ENCODE peak calls at places on chromosomes 6 and 20, in ten cellular contexts. C is colonic mucosa; F is IMR-90; Q is GM23338; G is tibial artery; J is hepatocyte; O is CD8-positive, alpha-beta T cell; R is Peyer's patch; S is CD8-positive, alpha-beta memory T cell; B is left lung. V is an unnamed sample. For H3K4me1, the result is how much of the 10 kb centered on the place peaks cover.

GRCh38 chr6:79127660-79128059 is 49.6 kb upstream of the PHIP start:
- DNase-seq in J (no peak), O (no peak), B (no peak), R (no peak), Q (peak), F (no peak), C (no peak), G (no peak), S (no peak), V (no peak)

GRCh38 chr6:89298680-89299450 is 16.2 kb downstream of the GABRR2 start:
- DNase-seq in Q (no peak), B (no peak), C (no peak), G (no peak), R (no peak), F (peak), O (peak), S (peak), J (peak), V (peak)

GRCh38 chr6:71410164-71410566 is 121.6 kb downstream of the OGFRL1 start:
- DNase-seq in J (no peak), Q (no peak), B (no peak), O (no peak), F (peak), C (no peak), S (no peak), R (no peak), G (no peak), V (no peak)

GRCh38 chr6:35590622-35591066 is 77.9 kb upstream of the TULP1 start:
- DNase-seq in G (peak), C (no peak), O (no peak), F (no peak), S (no peak), J (no peak), B (no peak), Q (no peak), R (peak), V (no peak)

GRCh38 chr20:22763257-22763906 is 179.0 kb upstream of the FOXA2 start:
- DNase-seq in O (no peak), S (no peak), G (peak), B (no peak), F (no peak), Q (no peak), C (peak), R (no peak), J (no peak), V (no peak)

GRCh38 chr20:21505810-21506530 is 7.9 kb downstream of the NKX2-2 start:
- DNase-seq in C (peak), F (peak), R (peak), O (peak), G (no peak), B (peak), S (peak), J (peak), Q (peak), V (peak)

GRCh38 chr6:158653577-158654354 is 3.9 kb downstream of the SYTL3 start:
- DNase-seq in G (peak), F (peak), R (peak), J (no peak), C (peak), O (peak), B (no peak), Q (no peak), S (peak), V (peak)

GRCh38 chr6:43771858-43772570 is 2.0 kb downstream of the VEGFA start:
- DNase-seq in S (no peak), C (peak), B (peak), G (peak), Q (peak), R (peak), J (peak), O (no peak), F (no peak), V (no peak)

GRCh38 chr20:63501818-63502670 is 3.2 kb upstream of the EEF1A2 start:
- DNase-seq in C (no peak), J (no peak), F (peak), O (no peak), Q (peak), B (no peak), R (no peak), G (no peak), S (no peak), V (no peak)

GRCh38 chr6:46526607-46527006 is 35.4 kb upstream of the RCAN2 start:
- DNase-seq in O (no peak), G (no peak), F (no peak), R (no peak), C (no peak), B (no peak), S (no peak), J (no peak), Q (peak), V (no peak)

GRCh38 chr20:4091332-4092135 is 76.2 kb upstream of the RNF24 start:
- DNase-seq in C (peak), Q (peak), O (peak), J (peak), S (no peak), F (peak), G (no peak), B (peak), R (peak), V (no peak)

GRCh38 chr6:16299861-16300260 is 61.5 kb downstream of the GMPR start:
- DNase-seq in J (no peak), B (no peak), S (no peak), R (no peak), O (no peak), Q (no peak), G (no peak), C (no peak), F (no peak), V (no peak)

GRCh38 chr6:114862809-114863208 is 520.0 kb upstream of the HS3ST5 start:
- DNase-seq in O (no peak), C (no peak), F (no peak), G (no peak), J (no peak), Q (no peak), R (no peak), S (no peak), B (no peak), V (no peak)

GRCh38 chr6:132693478-132693877 is 20.4 kb downstream of the VNN1 start:
- DNase-seq in C (no peak), F (peak), J (no peak), R (peak), Q (no peak), O (no peak), B (no peak), S (no peak), G (no peak), V (no peak)

GRCh38 chr6:45697605-45698004 is 318.1 kb downstream of the CLIC5 start:
- DNase-seq in G (no peak), C (no peak), B (no peak), F (peak), J (peak), R (no peak), S (no peak), O (no peak), Q (no peak), V (no peak)

GRCh38 chr20:45235995-45236394 is 14.8 kb downstream of the SEMG2 start:
- DNase-seq in S (no peak), R (no peak), C (no peak), B (peak), Q (peak), O (no peak), F (no peak), J (no peak), G (no peak), V (no peak)

GRCh38 chr6:36938536-36938935 is 16.0 kb upstream of the PI16 start:
- DNase-seq in Q (no peak), C (no peak), S (no peak), F (peak), J (no peak), G (no peak), R (peak), B (no peak), O (no peak), V (no peak)

GRCh38 chr6:167276772-167277533 is 14.2 kb upstream of the UNC93A start:
- DNase-seq in Q (no peak), R (no peak), J (no peak), S (no peak), G (no peak), O (no peak), C (no peak), F (no peak), B (no peak), V (no peak)

GRCh38 chr6:80939936-80940335 is 812.5 kb downstream of the TENT5A start:
- DNase-seq in F (no peak), J (no peak), O (no peak), S (no peak), C (no peak), R (no peak), Q (no peak), G (no peak), B (no peak), V (no peak)

GRCh38 chr20:3755269-3755668 is 12.3 kb downstream of the ADISSP start:
- DNase-seq in B (no peak), R (no peak), C (no peak), Q (no peak), G (no peak), F (no peak), J (no peak), S (no peak), O (no peak), V (no peak)

GRCh38 chr20:57622579-57623381 is 2.6 kb upstream of the ZBP1 start:
- DNase-seq in Q (peak), J (peak), S (peak), R (peak), O (peak), G (peak), B (peak), F (peak), C (peak), V (peak)
- H3K4me1 ChIP-seq in Q (under half), J (under half), S (half or more), R (under half), O (half or more), G (under half), B (under half), F (under half), C (under half), V (half or more)

DNA sequence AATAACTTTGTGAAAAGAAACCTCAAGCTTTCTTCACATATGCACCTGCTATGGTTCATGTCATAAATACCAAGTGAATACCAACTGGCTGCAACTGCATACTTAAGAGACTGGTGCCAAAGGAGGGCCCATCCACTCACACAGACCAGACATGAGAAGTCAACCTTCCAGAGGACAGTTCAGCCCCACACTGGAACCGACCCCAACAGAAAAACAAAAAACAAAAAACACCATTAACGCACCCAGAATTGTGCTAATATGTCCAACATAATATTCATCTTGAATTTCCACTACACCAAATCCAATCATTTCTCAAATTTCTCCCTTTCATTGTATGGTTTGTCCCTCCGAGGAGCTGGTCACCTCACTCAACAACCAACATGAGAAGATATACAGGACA is 42.8 kb downstream of the CHD6 start:
- DNase-seq in O (no peak), C (no peak), Q (no peak), G (no peak), R (no peak), S (no peak), B (no peak), F (no peak), J (no peak), V (no peak)
- H3K4me1 ChIP-seq in O (half or more), C (under half), Q (under half), G (under half), R (under half), S (under half), B (under half), F (under half), J (under half), V (under half)

GRCh38 chr20:53737404-53738038 is 143.9 kb upstream of the ZNF217 start:
- DNase-seq in O (no peak), G (no peak), S (no peak), C (no peak), F (no peak), Q (peak), J (no peak), R (no peak), B (no peak), V (no peak)

GRCh38 chr20:53738039-53738944 is 144.7 kb upstream of the ZNF217 start:
- DNase-seq in R (peak), S (no peak), C (peak), O (no peak), Q (peak), J (peak), F (peak), G (no peak), B (peak), V (no peak)

GRCh38 chr20:53736757-53737403 is 143.2 kb upstream of the ZNF217 start:
- DNase-seq in J (no peak), R (no peak), C (no peak), S (no peak), F (peak), O (no peak), B (no peak), G (no peak), Q (peak), V (no peak)

GRCh38 chr20:53735536-53736050 is 142.0 kb upstream of the ZNF217 start:
- DNase-seq in F (peak), Q (peak), J (peak), B (no peak), G (no peak), C (no peak), R (no peak), S (no peak), O (no peak), V (no peak)

DNA sequence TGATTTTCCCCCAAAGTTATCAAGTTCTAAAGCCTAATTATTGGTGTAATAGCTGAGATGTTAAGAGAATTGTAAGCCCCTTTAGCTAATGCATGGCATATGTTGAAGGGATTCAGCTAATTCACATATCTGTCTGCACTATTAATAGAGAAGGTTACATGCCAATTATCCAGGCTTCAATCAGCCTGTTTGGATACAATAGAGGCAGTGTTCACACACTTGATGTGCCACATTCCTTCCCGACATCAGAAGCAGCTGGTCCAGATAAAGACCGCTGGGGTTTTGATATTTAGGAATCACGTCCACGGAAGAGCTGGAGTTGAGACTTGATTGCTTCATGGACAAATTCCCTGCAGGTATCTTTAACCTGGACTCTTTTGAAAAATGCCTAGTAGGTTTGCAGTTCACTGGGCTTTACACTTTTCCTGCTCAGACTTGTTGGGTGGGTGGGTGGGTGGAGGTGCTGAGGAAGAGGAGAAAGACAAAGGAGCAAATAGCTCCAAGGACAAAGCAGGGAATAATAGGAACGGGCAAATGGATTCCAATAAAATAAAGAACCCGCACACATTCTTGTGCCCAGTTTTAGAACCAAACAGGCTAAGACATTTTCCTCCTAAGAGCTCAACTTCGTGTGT is 142.6 kb upstream of the ZNF217 start:
- DNase-seq in F (no peak), C (no peak), J (no peak), B (no peak), O (no peak), Q (no peak), R (no peak), G (no peak), S (no peak), V (no peak)
- H3K4me1 ChIP-seq in F (under half), C (under half), J (half or more), B (under half), O (under half), Q (half or more), R (under half), G (under half), S (under half), V (under half)

DNA sequence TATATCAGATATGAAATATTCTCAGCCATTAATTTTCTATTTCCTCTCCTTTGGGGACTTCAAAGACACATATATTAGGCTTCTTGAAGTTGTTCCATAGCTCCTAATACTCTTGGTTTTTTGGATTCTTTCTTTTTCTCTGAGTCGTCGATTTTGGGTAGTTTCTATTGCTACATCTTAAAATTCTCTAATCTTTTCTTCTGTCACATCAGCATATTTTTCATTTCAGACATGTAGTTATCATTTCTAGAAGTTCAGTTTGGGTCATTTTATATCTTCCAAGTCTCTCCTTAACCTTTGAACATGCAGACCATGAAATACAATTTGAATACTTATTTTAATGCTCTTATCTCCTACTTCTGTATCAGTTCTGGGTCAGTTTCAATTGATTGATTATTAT is 38.9 kb upstream of the SCRT2 start:
- DNase-seq in B (no peak), R (no peak), S (no peak), C (no peak), Q (no peak), F (no peak), J (no peak), O (no peak), G (no peak), V (no peak)
- H3K4me1 ChIP-seq in B (under half), R (under half), S (under half), C (under half), Q (under half), F (under half), J (under half), O (under half), G (under half), V (under half)

V was measured in effector memory CD4-positive, alpha-beta T cell.